ENCODE peak calls at places on chromosome 3, in seven cellular contexts. O is GM12878, G is SK-N-SH, T is K562, J is GM12891, K is H1, E is HepG2. A is an unnamed sample.

GRCh38 chr3:73868688-73869315 is 244.1 kb upstream of the PDZRN3 start:
- DNase-seq in G (peak), J (no peak), T (peak), K (peak), O (no peak), E (peak), A (no peak)

GRCh38 chr3:53162672-53163458 is 1.9 kb downstream of the PRKCD start:
- DNase-seq in J (no peak), O (no peak), G (no peak), K (no peak), T (peak), E (no peak), A (no peak)

GRCh38 chr3:156211583-156211982 is 91.2 kb downstream of the KCNAB1 start:
- DNase-seq in K (no peak), E (no peak), J (no peak), G (no peak), T (no peak), O (no peak), A (no peak)

GRCh38 chr3:37093481-37093880 is 80.9 kb downstream of the LRRFIP2 start:
- DNase-seq in E (no peak), G (no peak), O (no peak), J (no peak), K (no peak), T (no peak), A (no peak)

GRCh38 chr3:100089802-100090668 is 24.3 kb downstream of the FILIP1L start:
- DNase-seq in T (peak), J (no peak), E (peak), G (no peak), O (no peak), K (no peak), A (no peak)

GRCh38 chr3:12405432-12406272 is 78.6 kb upstream of the TSEN2 start:
- DNase-seq in G (no peak), O (no peak), E (peak), T (peak), K (no peak), J (no peak), A (no peak)

GRCh38 chr3:131348911-131349310 is 32.7 kb upstream of the NUDT16 start:
- DNase-seq in T (no peak), G (no peak), E (no peak), K (no peak), J (no peak), O (no peak), A (no peak)

GRCh38 chr3:160129459-160130061 is 95.7 kb upstream of the C3orf80 start:
- DNase-seq in G (no peak), T (no peak), K (no peak), J (no peak), E (no peak), O (peak), A (no peak)

GRCh38 chr3:167918686-167919085 is 177.0 kb downstream of the GOLIM4 start:
- DNase-seq in G (no peak), O (no peak), E (no peak), J (no peak), K (no peak), T (no peak), A (no peak)

GRCh38 chr3:172550347-172550943 is 27.2 kb upstream of the TNFSF10 start:
- DNase-seq in T (peak), O (no peak), E (no peak), K (no peak), J (no peak), G (no peak), A (no peak)

GRCh38 chr3:178233371-178233770 is 302.9 kb upstream of the KCNMB2 start:
- DNase-seq in O (no peak), E (no peak), J (no peak), G (no peak), K (no peak), T (no peak), A (no peak)

GRCh38 chr3:42079701-42080323 is 11.3 kb upstream of the TRAK1 start:
- DNase-seq in J (no peak), T (no peak), E (peak), O (no peak), G (no peak), K (no peak), A (no peak)

GRCh38 chr3:38004415-38005075 is 14.0 kb downstream of the VILL start:
- DNase-seq in G (peak), E (peak), O (no peak), T (peak), K (peak), J (no peak), A (no peak)

GRCh38 chr3:139357899-139358298 is 14.1 kb downstream of the MRPS22 start:
- DNase-seq in J (peak), G (no peak), O (peak), T (no peak), K (no peak), E (no peak), A (no peak)

GRCh38 chr3:17384567-17385296 is 357.7 kb downstream of the TBC1D5 start:
- DNase-seq in T (no peak), E (no peak), J (no peak), O (no peak), K (no peak), G (no peak), A (no peak)

GRCh38 chr3:177362646-177363045 is 165.4 kb upstream of the TBL1XR1 start:
- DNase-seq in O (no peak), T (no peak), J (no peak), G (no peak), K (no peak), E (no peak), A (no peak)

GRCh38 chr3:38707730-38708129 is 58.2 kb upstream of the SCN5A start:
- DNase-seq in K (no peak), E (peak), O (no peak), T (peak), J (no peak), G (no peak), A (no peak)

GRCh38 chr3:172641291-172641690 is 69.6 kb downstream of the NCEH1 start:
- DNase-seq in J (no peak), O (no peak), T (no peak), K (no peak), E (no peak), G (no peak), A (no peak)

GRCh38 chr3:78894787-78895186 is 873.0 kb downstream of the ROBO1 start:
- DNase-seq in O (no peak), T (no peak), G (no peak), E (no peak), K (no peak), J (no peak), A (no peak)

GRCh38 chr3:140234256-140234655 is 299.3 kb downstream of the CLSTN2 start:
- DNase-seq in T (no peak), K (no peak), O (no peak), E (no peak), J (no peak), G (no peak), A (no peak)

GRCh38 chr3:142705256-142705655 is 18.6 kb upstream of the TRPC1 start:
- DNase-seq in J (no peak), E (no peak), G (peak), K (no peak), T (no peak), O (no peak), A (no peak)
- TF ChIP-seq TAF1 in J (no peak), E (no peak), G (no peak), K (no peak), T (no peak), O (no peak), A (no peak)

DNA sequence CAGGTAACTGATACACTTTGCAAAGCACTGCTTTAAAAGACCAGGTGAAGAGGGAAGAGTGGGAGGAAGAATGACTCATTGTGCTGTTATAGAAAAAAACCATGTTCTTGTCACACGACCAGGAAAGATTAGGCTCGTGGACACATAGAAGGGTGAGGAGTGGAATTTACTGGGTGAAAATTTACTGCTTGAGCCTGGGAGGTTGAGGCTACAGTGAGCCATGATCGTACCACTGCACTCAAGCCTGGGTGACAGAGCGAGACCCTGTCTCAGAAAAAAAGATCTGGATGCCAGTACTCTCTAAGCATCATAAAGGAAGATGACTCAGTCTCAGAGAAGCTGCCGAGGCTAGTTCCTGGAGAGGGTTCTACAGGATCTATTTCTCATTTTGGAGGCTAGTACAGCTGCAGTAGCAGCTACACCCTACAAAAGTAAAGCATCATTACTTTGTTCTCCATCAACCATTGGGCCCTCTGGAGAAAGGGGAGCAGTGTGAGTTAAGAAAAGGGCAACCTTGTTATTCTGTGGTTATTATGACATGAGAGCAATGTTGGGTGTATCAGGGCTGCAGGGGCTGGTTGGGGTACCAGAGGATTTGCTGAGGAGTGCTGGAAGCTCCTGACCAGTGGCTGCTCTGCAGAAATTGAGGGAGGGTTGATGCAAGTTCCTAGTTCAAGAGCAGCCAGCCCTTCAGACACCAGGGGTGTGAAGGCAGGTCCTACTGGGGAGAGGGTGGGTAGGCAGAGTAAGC is 75.4 kb downstream of the CMTM8 start:
- DNase-seq in K (no peak), T (no peak), O (no peak), G (no peak), J (no peak), E (no peak), A (no peak)
- TF ChIP-seq TAF1 in K (no peak), T (no peak), O (no peak), G (no peak), J (no peak), E (no peak), A (no peak)

DNA sequence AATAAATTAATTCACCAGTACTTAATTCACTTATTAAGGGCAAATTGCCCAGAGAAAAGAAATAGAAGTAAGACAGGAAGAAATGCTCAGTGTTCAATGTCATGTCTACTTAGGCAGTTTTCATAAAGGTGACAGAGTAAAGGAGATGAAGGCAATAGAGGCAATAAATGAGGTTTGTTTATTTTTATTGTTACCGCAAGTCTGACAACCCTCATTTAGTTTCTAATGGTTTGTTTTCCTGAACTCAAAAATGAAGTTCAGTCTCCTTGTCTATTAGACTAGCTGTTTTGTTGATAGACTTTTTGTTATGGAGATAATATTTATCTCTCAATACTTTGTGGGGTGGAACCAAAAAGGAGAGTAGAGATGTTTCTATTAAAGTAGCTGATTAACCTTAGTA is 258.3 kb downstream of the C3orf38 start:
- DNase-seq in T (no peak), J (no peak), E (no peak), K (no peak), O (no peak), G (no peak), A (no peak)
- TF ChIP-seq TAF1 in T (no peak), J (no peak), E (no peak), K (no peak), O (no peak), G (no peak), A (no peak)

GRCh38 chr3:3625461-3626271 is 173.6 kb upstream of the LRRN1 start:
- DNase-seq in T (no peak), O (no peak), J (no peak), G (no peak), K (no peak), E (no peak), A (no peak)

GRCh38 chr3:3628676-3629328 is 170.4 kb upstream of the LRRN1 start:
- DNase-seq in T (no peak), G (no peak), K (no peak), J (no peak), O (peak), E (no peak), A (no peak)

GRCh38 chr3:3629911-3630310 is 169.3 kb upstream of the LRRN1 start:
- DNase-seq in E (no peak), O (no peak), K (no peak), G (no peak), J (no peak), T (no peak), A (no peak)

GRCh38 chr3:3631114-3631513 is 168.1 kb upstream of the LRRN1 start:
- DNase-seq in T (no peak), J (no peak), O (no peak), G (no peak), K (no peak), E (no peak), A (no peak)

DNA sequence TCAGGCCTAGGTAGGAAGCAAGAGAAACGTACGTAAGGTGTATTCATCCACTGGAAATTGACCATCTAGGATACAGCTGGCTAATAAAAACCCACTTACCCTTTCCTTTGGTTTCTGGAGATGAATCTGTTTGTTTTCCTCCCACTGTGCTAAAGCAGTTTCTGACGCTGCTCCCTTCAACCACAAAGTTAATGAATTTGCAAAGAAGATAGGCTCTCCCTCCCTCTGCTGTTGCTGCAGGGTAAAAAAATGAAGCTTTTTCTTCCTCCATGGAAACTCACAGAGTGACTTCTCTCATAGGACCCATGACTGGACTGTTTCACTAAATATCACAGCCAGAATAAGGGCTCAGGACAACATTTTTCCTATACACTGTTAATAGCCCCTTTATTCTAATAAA is 172.1 kb upstream of the LRRN1 start:
- DNase-seq in J (no peak), O (no peak), G (no peak), T (no peak), K (no peak), E (no peak), A (no peak)
- TF ChIP-seq TAF1 in J (no peak), O (no peak), G (no peak), T (no peak), K (no peak), E (no peak), A (no peak)

DNA sequence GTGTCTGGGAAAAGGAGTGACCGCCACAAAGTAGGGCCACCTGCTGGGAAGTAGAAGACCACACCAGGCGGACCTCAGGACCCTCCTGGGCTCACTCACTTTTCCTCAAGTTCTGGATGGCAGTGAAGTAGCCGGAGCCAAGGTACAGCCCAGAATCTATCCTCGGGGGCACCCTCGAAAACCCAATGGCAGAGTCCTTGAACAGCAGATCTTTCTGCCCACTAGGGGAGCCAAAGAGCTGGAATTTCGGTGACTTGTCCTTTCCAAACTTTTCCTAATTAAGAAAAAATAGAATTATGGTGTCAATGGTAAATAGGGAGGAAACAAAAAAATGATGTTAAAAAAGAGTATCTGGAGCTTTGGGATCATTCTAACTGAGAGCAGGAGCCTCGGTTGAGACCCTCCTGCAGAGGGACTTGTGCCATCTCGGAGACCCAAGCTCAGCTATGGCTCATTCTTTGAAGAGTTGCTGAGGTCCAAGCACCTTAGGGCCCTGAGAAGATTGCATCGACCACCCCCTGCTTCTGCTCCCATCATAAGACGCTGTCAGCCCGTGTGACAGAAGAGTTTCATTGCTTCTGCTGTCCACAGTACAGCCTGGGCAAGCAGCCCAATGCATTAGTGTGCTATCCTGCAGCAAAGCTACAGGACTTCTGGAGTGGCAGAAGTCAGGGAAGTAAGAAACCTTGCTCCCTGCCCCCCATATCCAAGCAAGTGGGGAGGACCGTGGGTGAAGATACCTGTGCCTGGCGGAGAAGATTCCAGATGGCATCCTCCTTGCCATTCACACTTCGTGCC is 14.8 kb downstream of the LTF start:
- DNase-seq in O (no peak), G (peak), K (peak), E (no peak), J (peak), T (peak), A (peak)
- TF ChIP-seq TAF1 in O (no peak), G (no peak), K (no peak), E (no peak), J (no peak), T (no peak), A (no peak)

DNA sequence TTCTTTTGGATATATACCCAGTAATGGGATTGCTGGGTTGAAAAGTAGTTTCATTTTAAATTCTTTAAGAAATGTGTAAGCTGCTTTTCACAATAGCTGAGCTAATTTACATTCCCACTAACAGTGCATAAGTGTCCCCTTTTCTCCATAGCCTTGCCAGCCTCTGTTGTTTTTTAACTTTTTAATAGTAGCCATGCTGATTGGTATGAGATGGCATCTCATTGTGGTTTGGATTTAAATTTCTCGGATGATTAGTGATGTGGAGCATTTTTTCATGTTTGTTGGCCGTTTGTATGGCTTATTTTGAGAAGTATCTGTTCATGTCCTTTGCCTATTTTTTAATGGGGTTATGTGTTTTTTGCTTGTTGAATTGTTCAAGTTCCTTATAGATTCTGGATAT is 444.3 kb upstream of the ATP11B start:
- DNase-seq in K (no peak), E (no peak), G (no peak), J (no peak), O (no peak), T (no peak), A (no peak)
- TF ChIP-seq TAF1 in K (no peak), E (no peak), G (no peak), J (no peak), O (no peak), T (no peak), A (no peak)

GRCh38 chr3:195240171-195240701 is 30.7 kb downstream of the XXYLT1 start:
- DNase-seq in E (peak), K (peak), G (no peak), J (no peak), T (no peak), O (no peak), A (no peak)
- TF ChIP-seq TAF1 in E (no peak), K (no peak), G (no peak), J (no peak), T (no peak), O (no peak), A (no peak)

GRCh38 chr3:169624533-169624972 is 39.0 kb downstream of the MECOM start:
- DNase-seq in K (no peak), T (no peak), G (peak), O (no peak), E (no peak), J (no peak), A (no peak)

GRCh38 chr3:169628567-169628966 is 34.9 kb downstream of the MECOM start:
- DNase-seq in G (no peak), J (no peak), O (no peak), K (no peak), E (no peak), T (no peak), A (no peak)

GRCh38 chr3:169629895-169630294 is 33.6 kb downstream of the MECOM start:
- DNase-seq in O (no peak), G (no peak), J (no peak), E (no peak), K (no peak), T (no peak), A (no peak)

GRCh38 chr3:169627789-169628188 is 35.7 kb downstream of the MECOM start:
- DNase-seq in O (no peak), E (no peak), J (no peak), T (no peak), K (no peak), G (no peak), A (no peak)

DNA sequence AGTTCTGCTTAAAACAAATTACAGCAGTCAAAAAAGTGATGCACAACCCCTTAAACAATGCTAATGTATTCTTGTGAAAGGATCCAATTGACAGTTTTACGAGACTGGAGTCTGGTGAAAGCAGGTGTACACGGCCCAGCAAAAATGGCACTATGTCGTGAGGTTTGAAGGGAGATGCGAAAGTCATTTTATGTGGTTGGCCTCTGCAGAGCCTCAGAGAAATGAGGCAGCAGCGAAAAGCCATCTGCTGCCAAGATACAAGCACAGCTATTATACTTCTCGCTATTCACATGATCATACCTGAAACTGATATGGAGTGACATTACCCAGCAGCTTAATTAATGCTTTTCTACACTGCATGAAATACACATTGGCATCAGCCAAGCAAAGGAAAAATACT is 36.4 kb downstream of the MECOM start:
- DNase-seq in K (no peak), J (no peak), E (no peak), T (no peak), O (no peak), G (no peak), A (no peak)
- TF ChIP-seq TAF1 in K (no peak), J (no peak), E (no peak), T (no peak), O (no peak), G (no peak), A (no peak)

DNA sequence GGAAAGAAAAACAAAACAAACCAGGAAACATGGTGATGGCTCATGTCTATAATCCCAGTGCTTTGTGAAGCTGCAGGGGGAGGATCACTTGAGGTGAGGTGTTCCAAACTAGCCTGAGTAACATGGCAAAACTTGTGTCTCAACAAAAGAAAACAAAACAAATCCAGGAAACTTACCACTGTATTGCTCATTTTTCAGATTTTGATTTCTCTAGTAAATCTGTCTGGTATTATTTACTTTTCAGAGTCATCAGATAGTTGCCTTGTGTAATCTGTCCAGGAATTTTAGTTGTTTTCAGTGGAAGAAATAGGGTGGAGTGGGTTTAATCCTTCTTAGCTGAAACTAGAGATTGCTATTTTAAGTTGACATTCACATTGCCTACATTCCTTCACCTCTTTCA is 91.8 kb upstream of the ALCAM start:
- DNase-seq in K (no peak), J (no peak), E (no peak), T (no peak), G (no peak), O (no peak), A (no peak)
- TF ChIP-seq TAF1 in K (no peak), J (no peak), E (no peak), T (no peak), G (no peak), O (no peak), A (no peak)